ENCODE peak calls at places on chromosomes 4 and X, in six cellular contexts. One of them, this sample, is unnamed.

GRCh38 chr4:1558205-1558604 is 125.9 kb downstream of the FAM53A start:
- DNase-seq in OCI-LY7: no peak
- DNase-seq in cardiac muscle cell: no peak
- DNase-seq in colonic mucosa: no peak
- DNase-seq in mammary epithelial cell: no peak
- DNase-seq in transverse colon: no peak
- DNase-seq in this sample: no peak

GRCh38 chr4:113952452-113953029 is 26.9 kb downstream of the ARSJ start:
- DNase-seq in OCI-LY7: peak
- DNase-seq in cardiac muscle cell: peak
- DNase-seq in colonic mucosa: peak
- DNase-seq in mammary epithelial cell: peak
- DNase-seq in transverse colon: no peak
- DNase-seq in this sample: peak

GRCh38 chr4:105145059-105145912 is 1.4 kb upstream of the TET2 start:
- DNase-seq in OCI-LY7: no peak
- DNase-seq in cardiac muscle cell: peak
- DNase-seq in colonic mucosa: no peak
- DNase-seq in mammary epithelial cell: no peak
- DNase-seq in transverse colon: no peak
- DNase-seq in this sample: no peak

GRCh38 chr4:80026080-80026479 is 46.9 kb downstream of the ANTXR2 start:
- DNase-seq in OCI-LY7: no peak
- DNase-seq in cardiac muscle cell: no peak
- DNase-seq in colonic mucosa: no peak
- DNase-seq in mammary epithelial cell: no peak
- DNase-seq in transverse colon: no peak
- DNase-seq in this sample: no peak

GRCh38 chr4:28947374-28947773 is 1772.8 kb upstream of the PCDH7 start:
- DNase-seq in OCI-LY7: no peak
- DNase-seq in cardiac muscle cell: no peak
- DNase-seq in colonic mucosa: no peak
- DNase-seq in mammary epithelial cell: no peak
- DNase-seq in transverse colon: no peak
- DNase-seq in this sample: no peak

GRCh38 chr4:8582941-8583654 is 2.9 kb downstream of the GPR78 start:
- DNase-seq in OCI-LY7: no peak
- DNase-seq in cardiac muscle cell: no peak
- DNase-seq in colonic mucosa: no peak
- DNase-seq in mammary epithelial cell: no peak
- DNase-seq in transverse colon: no peak
- DNase-seq in this sample: no peak

GRCh38 chr4:27009539-27009938 is 148.9 kb downstream of the STIM2 start:
- DNase-seq in OCI-LY7: peak
- DNase-seq in cardiac muscle cell: peak
- DNase-seq in colonic mucosa: no peak
- DNase-seq in mammary epithelial cell: no peak
- DNase-seq in transverse colon: no peak
- DNase-seq in this sample: no peak

GRCh38 chr4:106245176-106245575 is 70.8 kb downstream of the TBCK start:
- DNase-seq in OCI-LY7: no peak
- DNase-seq in cardiac muscle cell: peak
- DNase-seq in colonic mucosa: no peak
- DNase-seq in mammary epithelial cell: peak
- DNase-seq in transverse colon: no peak
- DNase-seq in this sample: no peak

GRCh38 chr4:140789752-140790151 is 33.6 kb upstream of the TBC1D9 start:
- DNase-seq in OCI-LY7: no peak
- DNase-seq in cardiac muscle cell: no peak
- DNase-seq in colonic mucosa: no peak
- DNase-seq in mammary epithelial cell: peak
- DNase-seq in transverse colon: no peak
- DNase-seq in this sample: no peak

GRCh38 chr4:8468746-8469535 is 28.4 kb downstream of the TRMT44 start:
- DNase-seq in OCI-LY7: peak
- DNase-seq in cardiac muscle cell: peak
- DNase-seq in colonic mucosa: peak
- DNase-seq in mammary epithelial cell: peak
- DNase-seq in transverse colon: peak
- DNase-seq in this sample: peak

GRCh38 chr4:148216866-148217814 is 225.1 kb downstream of the NR3C2 start:
- DNase-seq in OCI-LY7: peak
- DNase-seq in cardiac muscle cell: no peak
- DNase-seq in colonic mucosa: no peak
- DNase-seq in mammary epithelial cell: no peak
- DNase-seq in transverse colon: no peak
- DNase-seq in this sample: no peak

GRCh38 chr4:2691952-2692435 is 64.1 kb downstream of the TNIP2 start:
- DNase-seq in OCI-LY7: no peak
- DNase-seq in cardiac muscle cell: no peak
- DNase-seq in colonic mucosa: no peak
- DNase-seq in mammary epithelial cell: no peak
- DNase-seq in transverse colon: no peak
- DNase-seq in this sample: no peak

GRCh38 chrX:113408843-113409242 is 568.2 kb upstream of the AMOT start:
- DNase-seq in OCI-LY7: no peak
- DNase-seq in cardiac muscle cell: no peak
- DNase-seq in colonic mucosa: no peak
- DNase-seq in mammary epithelial cell: no peak
- DNase-seq in transverse colon: no peak
- DNase-seq in this sample: no peak

GRCh38 chrX:153412746-153413720 is 1.8 kb downstream of the ZFP92 start:
- DNase-seq in OCI-LY7: no peak
- DNase-seq in cardiac muscle cell: no peak
- DNase-seq in colonic mucosa: no peak
- DNase-seq in mammary epithelial cell: no peak
- DNase-seq in transverse colon: no peak
- DNase-seq in this sample: no peak

GRCh38 chrX:114766541-114766940 is 182.7 kb downstream of the HTR2C start:
- DNase-seq in OCI-LY7: no peak
- DNase-seq in cardiac muscle cell: no peak
- DNase-seq in colonic mucosa: no peak
- DNase-seq in mammary epithelial cell: no peak
- DNase-seq in transverse colon: no peak
- DNase-seq in this sample: no peak

GRCh38 chr4:112343330-112343729 is 46.2 kb downstream of the ALPK1 start:
- DNase-seq in OCI-LY7: no peak
- DNase-seq in cardiac muscle cell: no peak
- DNase-seq in colonic mucosa: no peak
- DNase-seq in mammary epithelial cell: no peak
- DNase-seq in transverse colon: no peak
- DNase-seq in this sample: no peak

GRCh38 chr4:186934841-186935443 is 211.3 kb upstream of the FAT1 start:
- DNase-seq in OCI-LY7: no peak
- DNase-seq in cardiac muscle cell: no peak
- DNase-seq in colonic mucosa: peak
- DNase-seq in mammary epithelial cell: peak
- DNase-seq in transverse colon: no peak
- DNase-seq in this sample: no peak

GRCh38 chrX:15674514-15674898 is 9.9 kb upstream of the CLTRN start:
- DNase-seq in OCI-LY7: peak
- DNase-seq in cardiac muscle cell: peak
- DNase-seq in colonic mucosa: peak
- DNase-seq in mammary epithelial cell: peak
- DNase-seq in transverse colon: peak
- DNase-seq in this sample: peak

GRCh38 chr4:115171220-115171619 is 57.8 kb upstream of the NDST4 start:
- DNase-seq in OCI-LY7: no peak
- DNase-seq in cardiac muscle cell: no peak
- DNase-seq in colonic mucosa: no peak
- DNase-seq in mammary epithelial cell: no peak
- DNase-seq in transverse colon: no peak
- DNase-seq in this sample: no peak

GRCh38 chr4:182144621-182145359 is 98.4 kb upstream of the TENM3 start:
- DNase-seq in OCI-LY7: no peak
- DNase-seq in cardiac muscle cell: peak
- DNase-seq in colonic mucosa: no peak
- DNase-seq in mammary epithelial cell: peak
- DNase-seq in transverse colon: no peak
- DNase-seq in this sample: no peak

GRCh38 chrX:54386314-54386713 is 28.5 kb upstream of the WNK3 start:
- DNase-seq in OCI-LY7: no peak
- DNase-seq in cardiac muscle cell: no peak
- DNase-seq in colonic mucosa: no peak
- DNase-seq in mammary epithelial cell: no peak
- DNase-seq in transverse colon: no peak
- DNase-seq in this sample: no peak

GRCh38 chr4:98614655-98615054 is 43.8 kb downstream of the TSPAN5 start:
- DNase-seq in OCI-LY7: no peak
- DNase-seq in cardiac muscle cell: no peak
- DNase-seq in colonic mucosa: no peak
- DNase-seq in mammary epithelial cell: no peak
- DNase-seq in transverse colon: no peak
- DNase-seq in this sample: no peak

GRCh38 chrX:135295238-135295943 is 13.9 kb upstream of the ETDC start:
- DNase-seq in OCI-LY7: no peak
- DNase-seq in cardiac muscle cell: peak
- DNase-seq in colonic mucosa: peak
- DNase-seq in mammary epithelial cell: no peak
- DNase-seq in transverse colon: peak
- DNase-seq in this sample: no peak

DNA sequence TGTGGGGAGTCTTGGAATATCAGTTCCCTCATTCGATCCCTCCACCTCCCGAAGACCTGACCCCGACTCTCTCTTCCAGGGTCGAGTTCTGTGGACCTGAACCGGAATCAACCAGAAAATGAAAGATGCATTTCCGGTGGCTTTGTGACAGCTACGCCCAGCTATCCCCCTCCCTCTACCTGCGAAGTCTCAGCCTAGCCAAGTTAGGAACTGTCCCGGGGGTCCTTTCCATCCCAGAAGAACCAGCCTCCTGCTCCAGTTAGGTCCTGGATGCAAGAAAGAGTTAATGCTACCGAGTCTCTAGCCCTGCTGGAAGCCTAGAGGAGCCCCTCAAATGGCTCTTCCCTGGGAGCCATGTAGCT is 13.4 kb upstream of the ETDC start:
- DNase-seq in OCI-LY7: no peak
- DNase-seq in cardiac muscle cell: no peak
- DNase-seq in colonic mucosa: no peak
- DNase-seq in mammary epithelial cell: no peak
- DNase-seq in transverse colon: no peak
- DNase-seq in this sample: no peak
- H3K4me3 ChIP-seq in OCI-LY7: no peak
- H3K4me3 ChIP-seq in cardiac muscle cell: peak
- H3K4me3 ChIP-seq in colonic mucosa: no peak
- H3K4me3 ChIP-seq in mammary epithelial cell: no peak
- H3K4me3 ChIP-seq in transverse colon: no peak
- H3K4me3 ChIP-seq in this sample: peak

GRCh38 chrX:154431321-154431720 is 2.8 kb downstream of the ATP6AP1 start:
- DNase-seq in OCI-LY7: no peak
- DNase-seq in cardiac muscle cell: no peak
- DNase-seq in colonic mucosa: no peak
- DNase-seq in mammary epithelial cell: no peak
- DNase-seq in transverse colon: no peak
- DNase-seq in this sample: no peak

GRCh38 chrX:154429708-154430107 is 1.2 kb downstream of the ATP6AP1 start:
- DNase-seq in OCI-LY7: no peak
- DNase-seq in cardiac muscle cell: no peak
- DNase-seq in colonic mucosa: no peak
- DNase-seq in mammary epithelial cell: no peak
- DNase-seq in transverse colon: no peak
- DNase-seq in this sample: no peak

GRCh38 chrX:154432210-154432609 is 3.7 kb downstream of the ATP6AP1 start:
- DNase-seq in OCI-LY7: no peak
- DNase-seq in cardiac muscle cell: no peak
- DNase-seq in colonic mucosa: no peak
- DNase-seq in mammary epithelial cell: no peak
- DNase-seq in transverse colon: no peak
- DNase-seq in this sample: no peak

GRCh38 chrX:154430504-154430903 is 2.0 kb downstream of the ATP6AP1 start:
- DNase-seq in OCI-LY7: no peak
- DNase-seq in cardiac muscle cell: no peak
- DNase-seq in colonic mucosa: no peak
- DNase-seq in mammary epithelial cell: no peak
- DNase-seq in transverse colon: no peak
- DNase-seq in this sample: no peak

GRCh38 chrX:154430916-154431315 is 2.4 kb downstream of the ATP6AP1 start:
- DNase-seq in OCI-LY7: no peak
- DNase-seq in cardiac muscle cell: no peak
- DNase-seq in colonic mucosa: no peak
- DNase-seq in mammary epithelial cell: no peak
- DNase-seq in transverse colon: no peak
- DNase-seq in this sample: no peak
- H3K27ac ChIP-seq in OCI-LY7: no peak
- H3K27ac ChIP-seq in cardiac muscle cell: no peak
- H3K27ac ChIP-seq in colonic mucosa: peak
- H3K27ac ChIP-seq in mammary epithelial cell: no peak
- H3K27ac ChIP-seq in transverse colon: no peak
- H3K27ac ChIP-seq in this sample: no peak

DNA sequence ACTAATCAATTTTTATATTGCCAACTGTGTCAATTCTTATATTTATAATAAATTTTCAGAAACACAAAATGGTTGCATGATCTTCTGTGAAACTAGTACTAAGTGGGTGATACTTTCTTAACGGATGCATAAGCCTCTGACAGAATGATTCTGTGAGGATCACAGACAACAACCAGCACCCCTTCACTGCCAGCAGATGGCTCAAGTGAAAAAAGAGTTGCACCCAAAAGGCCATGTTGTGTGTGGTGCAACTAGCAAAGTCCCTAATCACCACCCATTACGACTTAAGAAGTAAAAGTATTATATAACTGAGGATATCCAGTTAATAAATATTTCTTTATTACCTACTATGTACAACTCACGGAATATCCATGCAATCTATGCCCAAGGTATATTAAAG is 334.0 kb downstream of the PCDH19 start:
- DNase-seq in OCI-LY7: no peak
- DNase-seq in cardiac muscle cell: no peak
- DNase-seq in colonic mucosa: no peak
- DNase-seq in mammary epithelial cell: no peak
- DNase-seq in transverse colon: no peak
- DNase-seq in this sample: no peak
- H3K4me3 ChIP-seq in OCI-LY7: no peak
- H3K4me3 ChIP-seq in cardiac muscle cell: no peak
- H3K4me3 ChIP-seq in colonic mucosa: no peak
- H3K4me3 ChIP-seq in mammary epithelial cell: no peak
- H3K4me3 ChIP-seq in transverse colon: no peak
- H3K4me3 ChIP-seq in this sample: no peak

GRCh38 chr4:25843340-25844097 is 19.3 kb downstream of the SEL1L3 start:
- DNase-seq in OCI-LY7: no peak
- DNase-seq in cardiac muscle cell: no peak
- DNase-seq in colonic mucosa: peak
- DNase-seq in mammary epithelial cell: no peak
- DNase-seq in transverse colon: peak
- DNase-seq in this sample: no peak
- H3K27ac ChIP-seq in OCI-LY7: no peak
- H3K27ac ChIP-seq in cardiac muscle cell: no peak
- H3K27ac ChIP-seq in colonic mucosa: peak
- H3K27ac ChIP-seq in mammary epithelial cell: no peak
- H3K27ac ChIP-seq in transverse colon: peak
- H3K27ac ChIP-seq in this sample: no peak

GRCh38 chrX:72304877-72305276 is 837 bp downstream of the CITED1 start:
- DNase-seq in OCI-LY7: no peak
- DNase-seq in cardiac muscle cell: peak
- DNase-seq in colonic mucosa: no peak
- DNase-seq in mammary epithelial cell: no peak
- DNase-seq in transverse colon: no peak
- DNase-seq in this sample: no peak
- H3K4me3 ChIP-seq in OCI-LY7: no peak
- H3K4me3 ChIP-seq in cardiac muscle cell: peak
- H3K4me3 ChIP-seq in colonic mucosa: peak
- H3K4me3 ChIP-seq in mammary epithelial cell: no peak
- H3K4me3 ChIP-seq in transverse colon: no peak
- H3K4me3 ChIP-seq in this sample: peak

GRCh38 chr4:162229670-162230069 is 65.9 kb upstream of the FSTL5 start:
- DNase-seq in OCI-LY7: no peak
- DNase-seq in cardiac muscle cell: no peak
- DNase-seq in colonic mucosa: no peak
- DNase-seq in mammary epithelial cell: peak
- DNase-seq in transverse colon: no peak
- DNase-seq in this sample: no peak
- H3K27ac ChIP-seq in OCI-LY7: no peak
- H3K27ac ChIP-seq in cardiac muscle cell: no peak
- H3K27ac ChIP-seq in colonic mucosa: no peak
- H3K27ac ChIP-seq in mammary epithelial cell: no peak
- H3K27ac ChIP-seq in transverse colon: no peak
- H3K27ac ChIP-seq in this sample: no peak